ENCODE peak calls at places on chromosomes 1 and 21, in seven cellular contexts. Q, A, R, K, S, L and T are unnamed samples.

GRCh38 chr1:75345538-75346292 is 211.5 kb downstream of the LHX8 start:
- DNase-seq in L (no peak), Q (no peak), R (no peak), S (no peak), A (no peak), K (no peak), T (no peak)

GRCh38 chr1:72000809-72001208 is 281.5 kb downstream of the NEGR1 start:
- DNase-seq in S (no peak), L (no peak), R (peak), K (no peak), Q (no peak), A (peak), T (no peak)

GRCh38 chr1:55055951-55056631 is 16.7 kb downstream of the PCSK9 start:
- DNase-seq in A (no peak), S (peak), Q (no peak), K (peak), R (no peak), L (no peak), T (no peak)

GRCh38 chr1:74592580-74593355 is 80.4 kb upstream of the LRRC53 start:
- DNase-seq in A (no peak), R (no peak), S (no peak), L (no peak), Q (no peak), K (no peak), T (no peak)

GRCh38 chr1:46522184-46522968 is 29.1 kb downstream of the KNCN start:
- DNase-seq in R (no peak), L (peak), S (peak), Q (no peak), A (peak), K (no peak), T (peak)

GRCh38 chr1:178538192-178538916 is 25.4 kb downstream of the TEX35 start:
- DNase-seq in Q (no peak), K (no peak), A (no peak), R (no peak), S (no peak), L (peak), T (no peak)

GRCh38 chr1:27544818-27545612 is 55.0 kb upstream of the WASF2 start:
- DNase-seq in K (no peak), S (no peak), L (no peak), Q (no peak), R (no peak), A (no peak), T (peak)

GRCh38 chr1:42014823-42015222 is 96.1 kb upstream of the HIVEP3 start:
- DNase-seq in R (no peak), Q (no peak), K (no peak), L (no peak), A (no peak), S (no peak), T (no peak)

GRCh38 chr1:65959896-65960295 is 167.2 kb downstream of the PDE4B start:
- DNase-seq in R (no peak), L (no peak), A (no peak), S (no peak), Q (no peak), K (no peak), T (no peak)

GRCh38 chr1:33420870-33421775 is 9.8 kb downstream of the PHC2 start:
- DNase-seq in L (no peak), R (no peak), K (no peak), A (no peak), Q (no peak), S (no peak), T (no peak)

GRCh38 chr21:17976139-17976538 is 157.0 kb upstream of the C21orf91 start:
- DNase-seq in L (no peak), R (no peak), S (no peak), Q (no peak), A (no peak), K (no peak), T (no peak)

GRCh38 chr1:234727018-234727757 is 117.2 kb upstream of the IRF2BP2 start:
- DNase-seq in Q (no peak), R (no peak), L (no peak), S (no peak), A (peak), K (no peak), T (no peak)

GRCh38 chr1:194903524-194903923 is 1704.7 kb downstream of the KCNT2 start:
- DNase-seq in R (no peak), Q (no peak), A (no peak), S (no peak), L (no peak), K (no peak), T (no peak)

GRCh38 chr1:235011599-235012435 is 116.8 kb downstream of the TOMM20 start:
- DNase-seq in A (peak), Q (no peak), R (peak), S (no peak), L (peak), K (peak), T (no peak)

GRCh38 chr1:36151845-36152203 is 2.5 kb upstream of the TRAPPC3 start:
- DNase-seq in A (no peak), L (no peak), S (no peak), Q (no peak), R (no peak), K (no peak), T (no peak)

GRCh38 chr1:183304466-183305122 is 113.6 kb downstream of the NMNAT2 start:
- DNase-seq in R (no peak), K (no peak), L (no peak), S (no peak), Q (no peak), A (peak), T (no peak)

GRCh38 chr1:210289248-210289647 is 39.5 kb upstream of the HHAT start:
- DNase-seq in Q (no peak), K (no peak), A (no peak), R (no peak), S (no peak), L (no peak), T (no peak)

GRCh38 chr1:23854568-23854967 is 13.5 kb downstream of the FUCA1 start:
- DNase-seq in K (no peak), Q (no peak), S (no peak), A (peak), L (no peak), R (no peak), T (no peak)

GRCh38 chr21:16535100-16535418 is 805.3 kb downstream of the USP25 start:
- DNase-seq in K (peak), R (peak), A (no peak), L (peak), Q (no peak), S (peak), T (peak)

GRCh38 chr1:56123421-56123820 is 455.9 kb downstream of the PLPP3 start:
- DNase-seq in L (no peak), Q (no peak), K (no peak), A (no peak), S (no peak), R (no peak), T (no peak)

GRCh38 chr1:53605181-53605580 is 133.8 kb downstream of the GLIS1 start:
- DNase-seq in K (no peak), A (no peak), L (peak), S (peak), Q (no peak), R (no peak), T (no peak)

GRCh38 chr1:204307334-204307883 is 52.3 kb downstream of the PLEKHA6 start:
- DNase-seq in Q (peak), A (peak), K (peak), R (no peak), S (no peak), L (no peak), T (peak)

GRCh38 chr1:97314685-97315084 is 593.1 kb downstream of the PTBP2 start:
- DNase-seq in K (no peak), S (no peak), A (peak), Q (no peak), L (no peak), R (no peak), T (no peak)

GRCh38 chr1:156898151-156898550 is 4.6 kb downstream of the PEAR1 start:
- DNase-seq in S (no peak), A (no peak), L (peak), Q (no peak), R (no peak), K (no peak), T (peak)

GRCh38 chr1:222784916-222785315 is 29.9 kb upstream of the DISP1 start:
- DNase-seq in S (no peak), K (no peak), L (no peak), R (no peak), Q (no peak), A (no peak), T (no peak)

GRCh38 chr1:52325782-52326181 is 40.2 kb downstream of the CC2D1B start:
- DNase-seq in A (no peak), Q (no peak), R (no peak), S (no peak), K (no peak), L (no peak), T (no peak)

GRCh38 chr1:194476872-194477271 is 1290.5 kb upstream of the B3GALT2 start:
- DNase-seq in K (no peak), Q (no peak), S (no peak), L (no peak), A (no peak), R (no peak), T (no peak)

GRCh38 chr1:200869753-200870391 is 2.9 kb upstream of the GPR25 start:
- DNase-seq in S (no peak), Q (no peak), R (no peak), A (no peak), K (no peak), L (no peak), T (no peak)

GRCh38 chr1:54421101-54421504 is 14.9 kb upstream of the SSBP3 start:
- DNase-seq in L (no peak), R (no peak), K (no peak), S (no peak), Q (no peak), A (no peak), T (peak)

DNA sequence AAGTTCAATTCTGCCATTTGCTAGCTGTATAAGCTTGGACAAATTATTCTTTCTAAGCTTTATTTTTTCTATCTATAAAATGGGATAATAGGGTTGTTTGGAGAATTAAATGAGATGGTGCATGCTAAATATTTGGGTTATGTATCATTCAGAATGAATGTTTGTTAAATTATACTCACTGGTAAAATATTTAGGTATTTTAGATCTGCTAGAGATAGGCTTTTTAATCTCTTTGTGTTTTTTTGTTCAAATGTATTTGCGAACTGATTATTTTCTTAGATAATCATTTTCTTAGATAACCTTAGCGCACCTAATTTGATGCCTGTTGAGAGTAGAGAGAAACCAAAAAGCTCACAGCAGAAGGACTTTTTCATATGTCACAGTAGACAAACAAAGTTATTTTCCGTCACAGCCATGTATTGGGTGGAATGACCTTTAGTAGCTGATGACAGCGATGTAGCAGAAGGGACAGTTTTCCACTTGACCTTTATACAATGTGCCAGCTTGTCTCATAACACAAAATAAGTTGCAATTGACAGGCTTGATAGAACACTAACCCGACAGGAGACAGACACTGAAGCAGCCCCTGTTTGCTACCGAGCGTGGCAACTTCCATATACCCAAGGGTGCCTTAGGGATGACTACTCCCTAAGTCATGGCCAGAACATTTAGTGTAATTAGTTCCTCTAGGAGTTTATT is 93.0 kb downstream of the DISC1 start:
- DNase-seq in Q (no peak), L (no peak), K (no peak), S (no peak), A (no peak), R (no peak), T (no peak)
- TF ChIP-seq CTCF in Q (no peak), L (no peak), K (no peak), S (no peak), A (no peak), R (no peak), T (no peak)

GRCh38 chr1:165873481-165873880 is 46.1 kb downstream of the UCK2 start:
- DNase-seq in Q (no peak), R (no peak), S (no peak), L (no peak), K (no peak), A (no peak), T (no peak)

GRCh38 chr1:165865941-165866340 is 38.5 kb downstream of the UCK2 start:
- DNase-seq in A (no peak), Q (no peak), S (no peak), R (no peak), K (no peak), L (no peak), T (no peak)

GRCh38 chr1:165871311-165872067 is 44.1 kb downstream of the UCK2 start:
- DNase-seq in L (no peak), R (no peak), K (no peak), S (no peak), Q (peak), A (peak), T (no peak)

GRCh38 chr1:165874643-165875042 is 47.2 kb downstream of the UCK2 start:
- DNase-seq in Q (no peak), R (no peak), S (no peak), A (no peak), K (no peak), L (no peak), T (no peak)

DNA sequence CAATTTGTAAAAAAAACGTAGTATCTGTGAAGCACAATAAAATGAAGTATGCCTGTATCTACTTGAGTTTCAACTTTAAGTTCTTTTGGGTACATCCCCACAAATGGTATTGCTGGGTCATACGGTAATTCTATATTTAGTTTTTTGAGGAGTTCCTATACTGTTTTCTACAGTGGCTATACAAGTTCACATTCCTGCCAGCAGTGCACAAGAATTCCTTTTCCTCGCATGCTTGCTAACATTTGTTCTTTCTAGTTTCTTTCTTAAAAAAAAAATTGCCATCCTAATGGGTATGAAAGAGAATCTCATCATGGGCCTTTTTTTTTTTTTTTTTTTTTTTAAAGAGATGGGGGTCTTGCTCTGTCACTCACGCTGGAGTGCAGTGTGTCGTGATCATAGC is 41.9 kb downstream of the UCK2 start:
- DNase-seq in A (no peak), S (no peak), K (no peak), Q (no peak), L (no peak), R (no peak), T (no peak)
- TF ChIP-seq CTCF in A (no peak), S (no peak), K (no peak), Q (no peak), L (no peak), R (peak), T (no peak)

DNA sequence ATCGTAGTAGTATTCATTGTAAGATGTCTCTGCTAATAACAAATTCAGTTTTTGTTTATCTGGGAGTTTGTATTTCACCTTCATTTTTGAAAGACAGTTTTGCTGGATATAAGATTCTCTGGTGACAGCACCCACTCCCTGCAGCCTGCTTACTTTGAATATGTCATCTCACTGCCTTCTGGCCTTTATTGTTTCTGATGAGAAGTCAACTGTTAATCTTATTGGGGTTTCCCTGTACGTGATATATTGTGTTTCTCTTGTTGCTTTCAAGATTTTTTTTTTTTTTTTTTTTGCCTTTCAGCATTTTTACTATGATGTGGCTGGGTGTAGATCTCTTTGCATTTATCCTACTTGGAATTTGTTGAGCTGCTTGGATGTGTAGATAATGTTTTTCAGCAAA is 29.3 kb downstream of the MTF2 start:
- DNase-seq in R (no peak), Q (no peak), L (no peak), S (no peak), A (no peak), K (no peak), T (no peak)
- TF ChIP-seq CTCF in R (no peak), Q (no peak), L (no peak), S (no peak), A (no peak), K (no peak), T (no peak)

DNA sequence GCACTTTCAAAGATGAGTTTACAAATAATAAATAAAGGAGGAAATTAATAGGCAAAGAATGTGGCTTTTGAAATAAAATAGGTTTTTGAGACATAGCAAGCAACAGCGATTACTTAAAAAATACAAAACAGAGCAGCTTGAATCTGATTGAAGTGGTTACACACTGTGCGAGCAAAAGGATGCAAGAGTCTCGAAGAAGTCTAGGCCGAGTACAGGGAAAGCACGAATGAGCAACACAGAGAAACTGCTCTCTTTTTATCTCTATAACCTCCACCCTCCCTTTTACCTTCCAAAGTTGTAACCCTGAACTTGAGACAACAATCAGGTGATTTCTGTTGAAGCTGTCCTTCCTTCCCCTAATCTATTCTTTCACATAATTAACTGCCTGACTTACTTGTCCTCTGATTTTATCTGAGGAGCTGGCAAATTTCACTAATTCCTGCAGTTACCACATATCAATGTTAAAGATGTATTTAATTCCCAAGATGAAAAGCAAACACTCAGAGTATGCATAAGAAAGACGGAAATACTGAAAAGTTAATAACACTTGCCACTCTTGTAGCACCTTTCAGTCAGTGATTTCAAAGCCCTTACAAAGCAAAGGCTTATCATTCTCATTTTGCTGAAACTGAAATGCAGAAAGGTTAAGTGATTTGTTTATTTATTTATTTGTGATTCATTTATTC is 1030.1 kb downstream of the ADGRL2 start:
- DNase-seq in Q (no peak), S (no peak), A (no peak), R (no peak), K (no peak), L (no peak), T (no peak)
- TF ChIP-seq CTCF in Q (no peak), S (no peak), A (no peak), R (no peak), K (no peak), L (no peak), T (no peak)

GRCh38 chr1:1264026-1264425 is 9.6 kb downstream of the UBE2J2 start:
- DNase-seq in K (no peak), R (no peak), L (no peak), S (no peak), A (no peak), Q (no peak), T (no peak)

GRCh38 chr1:1268284-1268682 is 5.4 kb downstream of the UBE2J2 start:
- DNase-seq in S (no peak), Q (no peak), R (no peak), A (no peak), K (no peak), L (no peak), T (no peak)

GRCh38 chr1:1262759-1263158 is 10.9 kb downstream of the UBE2J2 start:
- DNase-seq in Q (no peak), R (no peak), A (no peak), L (no peak), K (no peak), S (no peak), T (no peak)

GRCh38 chr1:1267488-1268283 is 6.0 kb downstream of the UBE2J2 start:
- DNase-seq in Q (no peak), S (no peak), L (no peak), R (no peak), K (no peak), A (no peak), T (no peak)

DNA sequence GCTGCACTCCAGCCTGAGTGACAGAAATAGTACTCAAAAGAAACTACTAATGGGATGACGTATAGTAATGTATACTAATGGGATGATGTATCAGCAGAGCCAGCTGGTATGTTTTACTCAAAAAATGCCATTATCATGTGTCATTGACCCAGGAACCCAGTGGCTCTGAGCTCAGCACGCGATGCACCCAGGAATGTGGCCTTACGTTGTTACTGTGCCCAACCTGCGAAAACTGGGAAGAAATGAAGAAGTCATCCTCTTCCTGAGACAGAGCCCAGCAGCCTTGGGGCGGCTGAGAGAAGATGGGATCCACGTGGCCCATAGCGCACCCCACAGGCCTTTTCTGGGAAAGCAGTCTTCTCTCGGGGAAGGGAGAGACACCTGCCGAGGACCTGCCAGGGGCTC is 8.8 kb downstream of the UBE2J2 start:
- DNase-seq in R (peak), K (no peak), L (no peak), S (no peak), A (no peak), Q (peak), T (no peak)
- TF ChIP-seq CTCF in R (peak), K (no peak), L (no peak), S (no peak), A (peak), Q (no peak), T (no peak)

GRCh38 chr21:39086547-39086946 is 96.7 kb downstream of the PSMG1 start:
- DNase-seq in Q (no peak), K (no peak), L (no peak), A (no peak), R (no peak), S (no peak), T (no peak)
- TF ChIP-seq CTCF in Q (no peak), K (no peak), L (peak), A (peak), R (no peak), S (no peak), T (no peak)